ENCODE peak calls at places on chromosomes 11 and 22, in four cellular contexts. Y is iris pigment epithelial cell, Q is putamen, O is HT-29. B is an unnamed sample.

GRCh38 chr11:126332221-126332711 is 23.2 kb upstream of the ST3GAL4 start:
- DNase-seq in Y (peak; percentile 89), Q (peak; percentile 52), O (no peak), B (no peak)

GRCh38 chr22:49826603-49827306 is 918 bp downstream of the BRD1 start:
- DNase-seq in Y (peak; percentile 64), Q (peak; percentile 27), O (peak; percentile 19), B (peak; percentile 57)

GRCh38 chr11:6609502-6610015 is 2.5 kb downstream of the TAF10 start:
- DNase-seq in Y (no peak), Q (no peak), O (no peak), B (no peak)

GRCh38 chr11:46380340-46381045 is 976 bp upstream of the MDK start:
- DNase-seq in Y (peak; percentile 29), Q (no peak), O (peak; percentile 58), B (peak; percentile 80)

GRCh38 chr22:33561149-33561807 is 359.0 kb downstream of the LARGE1 start:
- DNase-seq in Y (no peak), Q (no peak), O (peak; percentile 47), B (no peak)

GRCh38 chr11:107293677-107294344 is 163.8 kb downstream of the CWF19L2 start:
- DNase-seq in Y (no peak), Q (no peak), O (no peak), B (no peak)

GRCh38 chr11:64285885-64286800 is 495 bp downstream of the GPR137 start:
- DNase-seq in Y (no peak), Q (no peak), O (peak; percentile 61), B (peak; percentile 80)

GRCh38 chr11:26522912-26523610 is 49.0 kb downstream of the MUC15 start:
- DNase-seq in Y (peak; percentile 47), Q (no peak), O (peak; percentile 52), B (peak; percentile 63)

GRCh38 chr22:27349456-27349855 is 452.1 kb downstream of the MN1 start:
- DNase-seq in Y (peak; percentile 66), Q (no peak), O (no peak), B (no peak)

GRCh38 chr11:27838674-27839073 is 138.4 kb upstream of the BDNF start:
- DNase-seq in Y (no peak), Q (no peak), O (no peak), B (no peak)

GRCh38 chr22:50199836-50200332 is 927 bp upstream of the SELENOO start:
- DNase-seq in Y (peak; percentile 21), Q (no peak), O (peak; percentile 26), B (peak; percentile 48)

GRCh38 chr22:39439170-39439569 is 17.6 kb upstream of the MGAT3 start:
- DNase-seq in Y (peak; percentile 90), Q (no peak), O (no peak), B (no peak)

GRCh38 chr11:46712874-46713576 is 6.0 kb upstream of the F2 start:
- DNase-seq in Y (no peak), Q (no peak), O (no peak), B (no peak)

GRCh38 chr11:129973809-129974208 is 28.8 kb downstream of the PRDM10 start:
- DNase-seq in Y (peak; percentile 19), Q (no peak), O (no peak), B (no peak)

GRCh38 chr11:29713831-29714320 is 303.0 kb downstream of the KCNA4 start:
- DNase-seq in Y (no peak), Q (no peak), O (no peak), B (peak; percentile 5)

GRCh38 chr11:90449643-90450042 is 226.8 kb upstream of the CHORDC1 start:
- DNase-seq in Y (no peak), Q (no peak), O (no peak), B (no peak)

GRCh38 chr11:86143429-86144030 is 74.6 kb upstream of the PICALM start:
- DNase-seq in Y (no peak), Q (no peak), O (no peak), B (no peak)

GRCh38 chr11:59641156-59641555 is 25.6 kb upstream of the OSBP start:
- DNase-seq in Y (no peak), Q (no peak), O (no peak), B (no peak)

GRCh38 chr11:61138940-61139339 is 22.3 kb downstream of the VPS37C start:
- DNase-seq in Y (peak; percentile 88), Q (no peak), O (no peak), B (no peak)

B was measured in DMS53.